ENCODE peak calls at places on chromosomes 3 and 15, in ten cellular contexts. W is body of pancreas, K is fibroblast of pulmonary artery, E is Daoy, M is pulmonary artery endothelial cell, D is psoas muscle, G is glutamatergic neuron, C is fibroblast of the conjunctiva, Y is T47D, H is fibroblast of lung. T is an unnamed sample.
A peak's percentile ranks its signal among the peaks of the same experiment; 100 is the strongest.

GRCh38 chr3:177144922-177145321 is 52.4 kb downstream of the TBL1XR1 start:
- DNase-seq in W (no peak), K (no peak), E (peak; percentile 30), M (no peak), D (no peak), G (no peak), C (no peak), Y (peak; percentile 71), H (no peak), T (no peak)

GRCh38 chr3:59052803-59053411 is 3.1 kb upstream of the CFAP20DC start:
- DNase-seq in W (peak; percentile 19), K (peak; percentile 68), E (peak; percentile 24), M (no peak), D (no peak), G (no peak), C (peak; percentile 38), Y (peak; percentile 64), H (peak; percentile 62), T (peak; percentile 22)

GRCh38 chr3:17288839-17289399 is 404.2 kb downstream of the PLCL2 start:
- DNase-seq in W (no peak), K (no peak), E (no peak), M (no peak), D (no peak), G (no peak), C (no peak), Y (no peak), H (no peak), T (no peak)

GRCh38 chr15:64574220-64574994 is 114.0 kb downstream of the ZNF609 start:
- DNase-seq in W (no peak), K (peak; percentile 39), E (no peak), M (no peak), D (no peak), G (no peak), C (peak; percentile 44), Y (peak; percentile 19), H (peak; percentile 30), T (no peak)

GRCh38 chr15:41153733-41154132 is 37.7 kb upstream of the INO80 start:
- DNase-seq in W (no peak), K (no peak), E (no peak), M (no peak), D (no peak), G (no peak), C (no peak), Y (no peak), H (no peak), T (no peak)

GRCh38 chr3:97817965-97818364 is 3.8 kb upstream of the CRYBG3 start:
- DNase-seq in W (no peak), K (no peak), E (no peak), M (no peak), D (no peak), G (peak; percentile 59), C (no peak), Y (no peak), H (no peak), T (peak; percentile 50)

GRCh38 chr3:127764841-127765362 is 57.4 kb downstream of the MGLL start:
- DNase-seq in W (no peak), K (no peak), E (peak; percentile 71), M (no peak), D (no peak), G (no peak), C (no peak), Y (no peak), H (no peak), T (no peak)

GRCh38 chr3:123841476-123842238 is 42.5 kb downstream of the MYLK start:
- DNase-seq in W (no peak), K (no peak), E (peak; percentile 16), M (no peak), D (no peak), G (no peak), C (no peak), Y (no peak), H (no peak), T (no peak)

GRCh38 chr3:188111002-188111584 is 42.9 kb upstream of the LPP start:
- DNase-seq in W (no peak), K (peak; percentile 19), E (peak; percentile 5), M (no peak), D (no peak), G (no peak), C (no peak), Y (no peak), H (no peak), T (no peak)

T was measured in BE2C.